ENCODE peak calls at places on chromosomes 4 and X, in four cellular contexts. N is K562, B is HepG2, G is GM12878. W is an unnamed sample.

GRCh38 chr4:55312491-55313101 is 33.4 kb upstream of the SRD5A3 start:
- DNase-seq in N (no peak), B (peak), G (no peak), W (peak)

GRCh38 chrX:132953358-132953757 is 5.1 kb downstream of the HS6ST2 start:
- DNase-seq in N (no peak), B (no peak), G (no peak), W (no peak)

GRCh38 chr4:16977081-16977480 is 78.6 kb upstream of the LDB2 start:
- DNase-seq in N (no peak), B (no peak), G (no peak), W (no peak)

GRCh38 chr4:89164400-89164799 is 53.1 kb downstream of the TIGD2 start:
- DNase-seq in N (no peak), B (no peak), G (no peak), W (no peak)

GRCh38 chrX:45756562-45756961 is 555.9 kb upstream of the DIPK2B start:
- DNase-seq in N (no peak), B (no peak), G (no peak), W (no peak)

GRCh38 chr4:38562751-38563198 is 101.2 kb upstream of the KLF3 start:
- DNase-seq in N (no peak), B (peak), G (no peak), W (peak)

GRCh38 chrX:13048265-13048664 is 3.8 kb upstream of the FAM9C start:
- DNase-seq in N (no peak), B (no peak), G (no peak), W (no peak)

GRCh38 chrX:120774611-120775010 is 101.1 kb downstream of the CT47B1 start:
- DNase-seq in N (no peak), B (no peak), G (no peak), W (no peak)

GRCh38 chr4:73619351-73619750 is 885 bp downstream of the RASSF6 start:
- DNase-seq in N (no peak), B (no peak), G (no peak), W (no peak)

GRCh38 chr4:187603093-187603395 is 392.5 kb upstream of the ZFP42 start:
- DNase-seq in N (no peak), B (no peak), G (no peak), W (no peak)

GRCh38 chr4:128347175-128347868 is 59.7 kb upstream of the PGRMC2 start:
- DNase-seq in N (peak), B (no peak), G (no peak), W (no peak)

GRCh38 chr4:188400456-188400855 is 261.2 kb downstream of the TRIML1 start:
- DNase-seq in N (no peak), B (no peak), G (no peak), W (no peak)

GRCh38 chr4:126267689-126268088 is 952.9 kb downstream of the FAT4 start:
- DNase-seq in N (no peak), B (no peak), G (no peak), W (no peak)

GRCh38 chrX:11296051-11296450 is 2.8 kb downstream of the AMELX start:
- DNase-seq in N (no peak), B (no peak), G (no peak), W (no peak)

GRCh38 chr4:40571208-40571607 is 58.5 kb downstream of the RBM47 start:
- DNase-seq in N (no peak), B (no peak), G (no peak), W (no peak)

GRCh38 chrX:55907968-55908607 is 190.5 kb downstream of the RRAGB start:
- DNase-seq in N (peak), B (no peak), G (no peak), W (no peak)

GRCh38 chrX:130539721-130540321 is 138.0 kb downstream of the RBMX2 start:
- DNase-seq in N (peak), B (peak), G (no peak), W (peak)

GRCh38 chr4:80811413-80811812 is 219.1 kb upstream of the BMP3 start:
- DNase-seq in N (no peak), B (no peak), G (no peak), W (no peak)
- TF ChIP-seq NFIC in N (no peak), B (no peak), G (no peak), W (no peak)

DNA sequence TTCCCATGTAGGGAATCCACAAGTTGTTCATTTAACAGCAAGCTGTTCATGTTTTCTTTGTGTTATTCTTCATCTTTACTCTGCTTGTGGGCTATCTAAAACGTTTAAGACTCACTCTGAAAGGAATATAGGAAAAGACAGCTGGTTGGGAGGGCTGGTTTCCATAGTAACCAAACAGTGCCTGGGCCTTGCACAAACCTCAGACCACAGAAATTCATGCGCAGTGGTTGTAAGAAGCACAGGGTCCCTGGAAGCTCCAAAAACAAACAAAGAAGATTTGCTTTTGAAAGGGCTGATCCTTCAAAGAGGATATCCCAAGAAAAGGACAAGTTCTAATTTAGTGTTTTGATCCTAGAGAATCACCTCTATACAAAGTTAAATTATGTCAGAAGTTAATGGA is 7.8 kb downstream of the SERTM2 start:
- DNase-seq in N (no peak), B (no peak), G (no peak), W (peak)
- TF ChIP-seq NFIC in N (no peak), B (no peak), G (no peak), W (no peak)

GRCh38 chr4:185128272-185129119 is 14.6 kb upstream of the SLC25A4 start:
- DNase-seq in N (no peak), B (no peak), G (no peak), W (peak)
- TF ChIP-seq NFIC in N (no peak), B (no peak), G (no peak), W (no peak)

GRCh38 chrX:26922278-26922677 is 540.9 kb downstream of the PPP4R3C start:
- DNase-seq in N (no peak), B (no peak), G (no peak), W (no peak)
- TF ChIP-seq NFIC in N (no peak), B (no peak), G (no peak), W (no peak)

GRCh38 chr4:42315231-42315630 is 82.1 kb upstream of the SHISA3 start:
- DNase-seq in N (no peak), B (no peak), G (no peak), W (no peak)
- TF ChIP-seq NFIC in N (no peak), B (no peak), G (no peak), W (no peak)

GRCh38 chr4:101599620-101600019 is 190.9 kb upstream of the BANK1 start:
- DNase-seq in N (no peak), B (no peak), G (no peak), W (no peak)
- TF ChIP-seq NFIC in N (no peak), B (no peak), G (no peak), W (no peak)

GRCh38 chrX:2707334-2707760 is 16.3 kb downstream of the CD99 start:
- DNase-seq in N (no peak), B (peak), G (peak), W (peak)
- TF ChIP-seq NFIC in N (no peak), B (no peak), G (peak), W (no peak)

DNA sequence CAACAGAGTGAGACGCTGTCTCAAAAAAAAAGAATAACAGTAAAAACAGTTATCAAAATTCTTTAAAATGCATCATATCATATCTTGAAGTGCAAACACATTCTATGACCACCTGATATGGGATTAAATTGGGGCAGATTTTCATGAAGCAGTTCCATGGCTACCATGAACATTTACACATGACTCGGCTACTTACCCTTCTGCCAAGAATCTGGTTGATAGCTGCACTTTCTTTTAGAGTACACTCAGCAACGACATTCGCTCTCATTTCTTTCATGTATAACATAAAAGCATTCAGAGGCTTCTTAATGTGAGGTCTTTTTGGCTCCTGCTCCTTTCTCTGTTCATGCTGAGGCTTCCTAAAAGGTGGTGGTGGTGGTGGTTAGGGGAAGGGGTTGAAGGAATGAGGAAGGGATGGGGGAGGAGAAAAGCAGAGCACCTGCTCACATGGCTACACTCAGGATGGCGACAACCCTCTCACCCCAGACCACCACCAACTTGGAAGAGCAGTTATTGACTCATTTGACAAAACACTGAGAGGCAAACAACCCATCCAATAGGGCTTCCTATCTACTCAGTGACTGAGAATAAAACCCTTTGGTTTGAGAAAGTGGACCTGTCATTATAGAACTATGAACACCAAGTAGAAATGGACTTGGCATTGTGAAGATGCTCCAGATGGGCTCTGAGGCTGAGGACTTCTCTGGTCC is 88.5 kb downstream of the HADH start:
- DNase-seq in N (no peak), B (no peak), G (no peak), W (no peak)
- TF ChIP-seq NFIC in N (no peak), B (no peak), G (no peak), W (no peak)